ENCODE peak calls at places on chromosomes 1 and 21, in six cellular contexts. One of them, this sample, is unnamed.

GRCh38 chr1:231632119-231632518 is 5.5 kb downstream of the DISC1 start:
- DNase-seq in smooth muscle cell of the brain vasculature: no peak
- DNase-seq in adipocyte: no peak
- DNase-seq in activated CD4-positive, alpha-beta T cell treated with anti-CD3 and anti-CD28 coated beads for 48 hours: no peak
- DNase-seq in hippocampal formation: no peak
- DNase-seq in HEK293T: no peak
- DNase-seq in this sample: no peak

GRCh38 chr1:66371233-66372005 is 162.5 kb upstream of the SGIP1 start:
- DNase-seq in smooth muscle cell of the brain vasculature: no peak
- DNase-seq in adipocyte: peak
- DNase-seq in activated CD4-positive, alpha-beta T cell treated with anti-CD3 and anti-CD28 coated beads for 48 hours: peak
- DNase-seq in hippocampal formation: no peak
- DNase-seq in HEK293T: no peak
- DNase-seq in this sample: peak

GRCh38 chr1:153697873-153698647 is 19.6 kb downstream of the NPR1 start:
- DNase-seq in smooth muscle cell of the brain vasculature: no peak
- DNase-seq in adipocyte: no peak
- DNase-seq in activated CD4-positive, alpha-beta T cell treated with anti-CD3 and anti-CD28 coated beads for 48 hours: no peak
- DNase-seq in hippocampal formation: no peak
- DNase-seq in HEK293T: no peak
- DNase-seq in this sample: no peak

GRCh38 chr21:44517175-44517899 is 22.7 kb downstream of the KRTAP10-1 start:
- DNase-seq in smooth muscle cell of the brain vasculature: no peak
- DNase-seq in adipocyte: no peak
- DNase-seq in activated CD4-positive, alpha-beta T cell treated with anti-CD3 and anti-CD28 coated beads for 48 hours: peak
- DNase-seq in hippocampal formation: no peak
- DNase-seq in HEK293T: peak
- DNase-seq in this sample: no peak

GRCh38 chr1:10556430-10557005 is 81.8 kb downstream of the PEX14 start:
- DNase-seq in smooth muscle cell of the brain vasculature: no peak
- DNase-seq in adipocyte: no peak
- DNase-seq in activated CD4-positive, alpha-beta T cell treated with anti-CD3 and anti-CD28 coated beads for 48 hours: no peak
- DNase-seq in hippocampal formation: no peak
- DNase-seq in HEK293T: peak
- DNase-seq in this sample: no peak

GRCh38 chr1:33300673-33301072 is 20.2 kb downstream of the A3GALT2 start:
- DNase-seq in smooth muscle cell of the brain vasculature: no peak
- DNase-seq in adipocyte: peak
- DNase-seq in activated CD4-positive, alpha-beta T cell treated with anti-CD3 and anti-CD28 coated beads for 48 hours: no peak
- DNase-seq in hippocampal formation: no peak
- DNase-seq in HEK293T: no peak
- DNase-seq in this sample: peak

GRCh38 chr21:45262616-45263015 is 25.1 kb downstream of the POFUT2 start:
- DNase-seq in smooth muscle cell of the brain vasculature: no peak
- DNase-seq in adipocyte: no peak
- DNase-seq in activated CD4-positive, alpha-beta T cell treated with anti-CD3 and anti-CD28 coated beads for 48 hours: no peak
- DNase-seq in hippocampal formation: no peak
- DNase-seq in HEK293T: no peak
- DNase-seq in this sample: no peak

GRCh38 chr1:189220750-189221149 is 1256.9 kb downstream of the BRINP3 start:
- DNase-seq in smooth muscle cell of the brain vasculature: no peak
- DNase-seq in adipocyte: peak
- DNase-seq in activated CD4-positive, alpha-beta T cell treated with anti-CD3 and anti-CD28 coated beads for 48 hours: no peak
- DNase-seq in hippocampal formation: no peak
- DNase-seq in HEK293T: no peak
- DNase-seq in this sample: no peak

GRCh38 chr1:174322202-174322862 is 125.4 kb upstream of the GPR52 start:
- DNase-seq in smooth muscle cell of the brain vasculature: no peak
- DNase-seq in adipocyte: no peak
- DNase-seq in activated CD4-positive, alpha-beta T cell treated with anti-CD3 and anti-CD28 coated beads for 48 hours: no peak
- DNase-seq in hippocampal formation: no peak
- DNase-seq in HEK293T: no peak
- DNase-seq in this sample: no peak

GRCh38 chr1:163315773-163316374 is 5.9 kb upstream of the NUF2 start:
- DNase-seq in smooth muscle cell of the brain vasculature: peak
- DNase-seq in adipocyte: peak
- DNase-seq in activated CD4-positive, alpha-beta T cell treated with anti-CD3 and anti-CD28 coated beads for 48 hours: peak
- DNase-seq in hippocampal formation: no peak
- DNase-seq in HEK293T: peak
- DNase-seq in this sample: peak

GRCh38 chr1:224502459-224503160 is 68.0 kb upstream of the WDR26 start:
- DNase-seq in smooth muscle cell of the brain vasculature: no peak
- DNase-seq in adipocyte: no peak
- DNase-seq in activated CD4-positive, alpha-beta T cell treated with anti-CD3 and anti-CD28 coated beads for 48 hours: no peak
- DNase-seq in hippocampal formation: no peak
- DNase-seq in HEK293T: peak
- DNase-seq in this sample: no peak

GRCh38 chr21:17921579-17922530 is 102.7 kb upstream of the C21orf91 start:
- DNase-seq in smooth muscle cell of the brain vasculature: peak
- DNase-seq in adipocyte: peak
- DNase-seq in activated CD4-positive, alpha-beta T cell treated with anti-CD3 and anti-CD28 coated beads for 48 hours: no peak
- DNase-seq in hippocampal formation: no peak
- DNase-seq in HEK293T: no peak
- DNase-seq in this sample: peak

GRCh38 chr1:145758116-145758515 is 38.8 kb downstream of the CD160 start:
- DNase-seq in smooth muscle cell of the brain vasculature: no peak
- DNase-seq in adipocyte: no peak
- DNase-seq in activated CD4-positive, alpha-beta T cell treated with anti-CD3 and anti-CD28 coated beads for 48 hours: no peak
- DNase-seq in hippocampal formation: no peak
- DNase-seq in HEK293T: no peak
- DNase-seq in this sample: no peak

GRCh38 chr21:39175665-39176064 is 7.6 kb downstream of the PSMG1 start:
- DNase-seq in smooth muscle cell of the brain vasculature: no peak
- DNase-seq in adipocyte: no peak
- DNase-seq in activated CD4-positive, alpha-beta T cell treated with anti-CD3 and anti-CD28 coated beads for 48 hours: no peak
- DNase-seq in hippocampal formation: no peak
- DNase-seq in HEK293T: no peak
- DNase-seq in this sample: no peak

GRCh38 chr1:42177551-42177981 is 13.0 kb upstream of the GUCA2A start:
- DNase-seq in smooth muscle cell of the brain vasculature: no peak
- DNase-seq in adipocyte: peak
- DNase-seq in activated CD4-positive, alpha-beta T cell treated with anti-CD3 and anti-CD28 coated beads for 48 hours: no peak
- DNase-seq in hippocampal formation: peak
- DNase-seq in HEK293T: no peak
- DNase-seq in this sample: peak

GRCh38 chr1:228883535-228883934 is 148.3 kb downstream of the RHOU start:
- DNase-seq in smooth muscle cell of the brain vasculature: no peak
- DNase-seq in adipocyte: no peak
- DNase-seq in activated CD4-positive, alpha-beta T cell treated with anti-CD3 and anti-CD28 coated beads for 48 hours: no peak
- DNase-seq in hippocampal formation: no peak
- DNase-seq in HEK293T: no peak
- DNase-seq in this sample: no peak

GRCh38 chr1:216847385-216848036 is 124.3 kb upstream of the ESRRG start:
- DNase-seq in smooth muscle cell of the brain vasculature: no peak
- DNase-seq in adipocyte: peak
- DNase-seq in activated CD4-positive, alpha-beta T cell treated with anti-CD3 and anti-CD28 coated beads for 48 hours: no peak
- DNase-seq in hippocampal formation: no peak
- DNase-seq in HEK293T: no peak
- DNase-seq in this sample: peak

GRCh38 chr1:28553229-28553930 is 495 bp downstream of the TRNAU1AP start:
- DNase-seq in smooth muscle cell of the brain vasculature: peak
- DNase-seq in adipocyte: peak
- DNase-seq in activated CD4-positive, alpha-beta T cell treated with anti-CD3 and anti-CD28 coated beads for 48 hours: peak
- DNase-seq in hippocampal formation: no peak
- DNase-seq in HEK293T: peak
- DNase-seq in this sample: peak

GRCh38 chr1:247576514-247576913 is 11.6 kb upstream of the OR2G2 start:
- DNase-seq in smooth muscle cell of the brain vasculature: no peak
- DNase-seq in adipocyte: peak
- DNase-seq in activated CD4-positive, alpha-beta T cell treated with anti-CD3 and anti-CD28 coated beads for 48 hours: no peak
- DNase-seq in hippocampal formation: peak
- DNase-seq in HEK293T: no peak
- DNase-seq in this sample: no peak

GRCh38 chr1:63480057-63480456 is 43.0 kb downstream of the ITGB3BP start:
- DNase-seq in smooth muscle cell of the brain vasculature: no peak
- DNase-seq in adipocyte: no peak
- DNase-seq in activated CD4-positive, alpha-beta T cell treated with anti-CD3 and anti-CD28 coated beads for 48 hours: no peak
- DNase-seq in hippocampal formation: no peak
- DNase-seq in HEK293T: no peak
- DNase-seq in this sample: no peak

GRCh38 chr1:228393268-228393699 is 13.4 kb downstream of the TRIM11 start:
- DNase-seq in smooth muscle cell of the brain vasculature: no peak
- DNase-seq in adipocyte: peak
- DNase-seq in activated CD4-positive, alpha-beta T cell treated with anti-CD3 and anti-CD28 coated beads for 48 hours: no peak
- DNase-seq in hippocampal formation: no peak
- DNase-seq in HEK293T: no peak
- DNase-seq in this sample: peak

This sample was measured in AG10803.